ENCODE peak calls at places on chromosomes 7 and 10, in five cellular contexts. S is naive thymus-derived CD4-positive, alpha-beta T cell; V is PC-3; W is ascending aorta; G is right atrium auricular region. C is an unnamed sample.

GRCh38 chr7:45658716-45659495 is 84.7 kb downstream of the ADCY1 start:
- DNase-seq in S (no peak), V (no peak), W (no peak), G (peak; percentile 52), C (no peak)

GRCh38 chr7:55211721-55212120 is 153.4 kb upstream of the LANCL2 start:
- DNase-seq in S (no peak), V (no peak), W (no peak), G (no peak), C (no peak)

GRCh38 chr7:77687100-77687746 is 9.0 kb upstream of the RSBN1L start:
- DNase-seq in S (peak; percentile 21), V (peak; percentile 45), W (no peak), G (no peak), C (no peak)

GRCh38 chr7:18087031-18087686 is 59.5 kb upstream of the PRPS1L1 start:
- DNase-seq in S (no peak), V (no peak), W (no peak), G (no peak), C (no peak)

GRCh38 chr10:614772-615582 is 74.5 kb downstream of the DIP2C start:
- DNase-seq in S (no peak), V (no peak), W (no peak), G (no peak), C (no peak)

GRCh38 chr7:47087866-47088265 is 494.0 kb downstream of the TNS3 start:
- DNase-seq in S (no peak), V (peak; percentile 69), W (no peak), G (no peak), C (no peak)

GRCh38 chr7:157867685-157868305 is 531.0 kb downstream of the DNAJB6 start:
- DNase-seq in S (no peak), V (no peak), W (no peak), G (no peak), C (no peak)

GRCh38 chr10:32961892-32962369 is 3.9 kb upstream of the ITGB1 start:
- DNase-seq in S (no peak), V (peak; percentile 95), W (no peak), G (no peak), C (peak; percentile 14)

GRCh38 chr7:127409629-127410028 is 17.1 kb upstream of the ZNF800 start:
- DNase-seq in S (no peak), V (no peak), W (no peak), G (no peak), C (no peak)

GRCh38 chr10:4656576-4657194 is 169.3 kb upstream of the AKR1E2 start:
- DNase-seq in S (peak; percentile 36), V (peak; percentile 64), W (no peak), G (peak; percentile 79), C (no peak)

GRCh38 chr10:23151071-23151470 is 41.0 kb upstream of the PTF1A start:
- DNase-seq in S (no peak), V (no peak), W (no peak), G (no peak), C (no peak)

GRCh38 chr7:46814516-46815250 is 767.2 kb downstream of the TNS3 start:
- DNase-seq in S (no peak), V (no peak), W (no peak), G (no peak), C (no peak)

GRCh38 chr7:28586736-28587135 is 174.4 kb downstream of the CREB5 start:
- DNase-seq in S (no peak), V (peak; percentile 92), W (no peak), G (no peak), C (no peak)

GRCh38 chr10:90193240-90193985 is 492.0 kb downstream of the KIF20B start:
- DNase-seq in S (no peak), V (peak; percentile 41), W (no peak), G (no peak), C (no peak)

GRCh38 chr10:34031410-34031809 is 696.9 kb upstream of the NRP1 start:
- DNase-seq in S (no peak), V (peak; percentile 95), W (no peak), G (peak; percentile 82), C (peak; percentile 37)

GRCh38 chr10:113631680-113632079 is 32.2 kb downstream of the NRAP start:
- DNase-seq in S (no peak), V (no peak), W (no peak), G (no peak), C (no peak)

DNA sequence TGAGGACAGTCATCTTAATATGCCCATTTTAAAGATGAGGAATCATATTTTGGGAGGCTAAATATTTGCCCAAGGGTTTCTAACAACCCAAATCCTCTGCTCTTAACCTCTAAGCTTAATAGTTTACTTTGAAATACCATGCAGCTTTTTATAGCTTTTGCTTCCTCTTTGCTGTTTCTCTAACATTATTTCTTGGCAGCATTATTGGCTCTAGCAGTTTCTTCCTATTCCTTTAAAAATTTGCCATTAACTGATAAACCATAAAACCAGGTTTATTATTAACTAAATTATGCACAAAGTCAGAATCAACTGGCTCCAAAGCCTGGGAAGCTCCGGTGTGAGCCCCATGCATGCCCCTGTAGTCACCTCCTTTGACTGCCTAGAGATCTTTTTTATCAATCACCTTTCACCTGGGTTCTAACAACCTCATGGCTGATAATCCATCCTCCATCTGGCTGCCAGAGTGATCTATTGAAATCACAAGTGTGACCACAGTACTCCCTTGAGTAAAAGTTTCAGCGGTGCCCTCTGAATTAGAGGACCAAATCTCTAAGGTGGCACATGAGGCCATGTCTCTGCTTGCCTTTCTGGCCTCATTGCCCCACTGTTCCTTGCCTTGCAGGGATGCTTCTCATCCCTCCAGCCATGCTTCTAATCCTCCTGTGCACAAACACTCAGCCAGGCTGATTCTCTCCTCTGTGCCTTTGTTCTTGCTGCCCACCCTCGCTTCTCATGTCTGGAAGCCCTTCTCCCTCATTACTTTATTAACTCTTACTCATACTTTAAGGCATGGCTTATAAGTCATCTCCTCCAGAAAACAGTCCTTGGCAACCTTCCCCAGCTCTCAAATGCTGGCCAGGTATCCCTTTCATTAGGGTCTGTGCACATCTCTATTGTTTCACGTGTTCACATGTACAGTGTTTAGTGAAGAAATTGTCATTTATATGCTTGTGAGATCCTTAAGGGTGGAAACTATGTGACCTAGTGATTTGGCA is 62.6 kb downstream of the ITGB8 start:
- DNase-seq in S (no peak), V (peak; percentile 81), W (no peak), G (no peak), C (no peak)
- H3K4me3 ChIP-seq in S (no peak overlapping the region), V (peak overlapping the region; percentile 40), W (no peak overlapping the region), G (no peak overlapping the region), C (no peak overlapping the region)

GRCh38 chr10:129502448-129502847 is 35.4 kb downstream of the MGMT start:
- DNase-seq in S (no peak), V (no peak), W (no peak), G (no peak), C (no peak)
- H3K27ac ChIP-seq in S (no peak overlapping the region), V (no peak overlapping the region), W (no peak overlapping the region), G (no peak overlapping the region), C (no peak overlapping the region)

GRCh38 chr10:130997267-130998045 is 314.1 kb downstream of the TCERG1L start:
- DNase-seq in S (no peak), V (no peak), W (no peak), G (no peak), C (no peak)
- H3K4me1 ChIP-seq in S (no peaks in the 10 kb centered on the region), V (no peaks in the 10 kb centered on the region), W (no peaks in the 10 kb centered on the region), G (no peaks in the 10 kb centered on the region), C (no peaks in the 10 kb centered on the region)

GRCh38 chr7:112359086-112359485 is 91.2 kb upstream of the IFRD1 start:
- DNase-seq in S (no peak), V (no peak), W (no peak), G (no peak), C (no peak)

GRCh38 chr7:112362053-112362650 is 88.1 kb upstream of the IFRD1 start:
- DNase-seq in S (no peak), V (no peak), W (no peak), G (no peak), C (no peak)

GRCh38 chr7:112360681-112361080 is 89.6 kb upstream of the IFRD1 start:
- DNase-seq in S (no peak), V (no peak), W (no peak), G (no peak), C (no peak)

GRCh38 chr7:112362796-112363195 is 87.5 kb upstream of the IFRD1 start:
- DNase-seq in S (no peak), V (no peak), W (no peak), G (no peak), C (no peak)

GRCh38 chr7:112361154-112361553 is 89.1 kb upstream of the IFRD1 start:
- DNase-seq in S (no peak), V (no peak), W (no peak), G (no peak), C (no peak)
- H3K4me3 ChIP-seq in S (no peak overlapping the region), V (no peak overlapping the region), W (no peak overlapping the region), G (no peak overlapping the region), C (no peak overlapping the region)

C was measured in thoracic aorta.